ENCODE peak calls at places on chromosomes 11 and 22, in nine cellular contexts. K is A549; G is uterus; Q is pancreas; N is ovary; O is tibial artery; U is CD8-positive, alpha-beta T cell; A is neural progenitor cell; F is HL-60. Z is an unnamed sample.

GRCh38 chr11:75056806-75057205 is 39.9 kb downstream of the OR2AT4 start:
- DNase-seq in F (no peak), N (no peak), Q (no peak), G (no peak), A (no peak), O (no peak), U (no peak), K (no peak), Z (no peak)

GRCh38 chr11:363948-364761 is 5.1 kb upstream of the B4GALNT4 start:
- DNase-seq in U (peak; percentile 45), G (no peak), O (peak; percentile 65), K (peak; percentile 64), Q (peak; percentile 90), N (peak; percentile 30), F (no peak), A (no peak), Z (no peak)

GRCh38 chr22:49301398-49302149 is 526.1 kb downstream of the BRD1 start:
- DNase-seq in O (peak; percentile 61), A (no peak), G (no peak), U (no peak), N (no peak), F (no peak), K (no peak), Q (no peak), Z (no peak)

GRCh38 chr11:83681944-83682644 is 395.9 kb upstream of the CCDC90B start:
- DNase-seq in U (no peak), A (no peak), O (no peak), G (no peak), F (no peak), K (no peak), Q (no peak), N (no peak), Z (no peak)

GRCh38 chr22:42270178-42270511 is 308 bp downstream of the TCF20 start:
- DNase-seq in G (no peak), U (no peak), N (peak; percentile 42), Q (no peak), F (peak; percentile 25), O (no peak), K (peak; percentile 22), A (no peak), Z (no peak)

GRCh38 chr22:25120093-25120561 is 79.5 kb upstream of the CRYBB3 start:
- DNase-seq in Q (peak; percentile 79), A (peak; percentile 72), G (peak; percentile 32), K (peak; percentile 49), N (no peak), F (no peak), U (no peak), O (no peak), Z (no peak)

GRCh38 chr22:25626146-25626992 is 61.9 kb downstream of the GRK3 start:
- DNase-seq in Q (no peak), U (no peak), F (no peak), G (no peak), N (no peak), K (no peak), A (no peak), O (no peak), Z (no peak)

GRCh38 chr11:5103066-5103465 is 33.7 kb downstream of the OR52E1 start:
- DNase-seq in G (no peak), N (no peak), U (no peak), O (no peak), Q (no peak), F (no peak), A (no peak), K (no peak), Z (no peak)

GRCh38 chr11:124069429-124070401 is 28.6 kb upstream of the OR10G7 start:
- DNase-seq in G (no peak), U (no peak), Q (peak; percentile 58), K (peak; percentile 53), A (peak; percentile 86), F (peak; percentile 26), N (no peak), O (no peak), Z (no peak)

GRCh38 chr22:36874731-36875130 is 13.9 kb downstream of the NCF4 start:
- DNase-seq in Q (no peak), O (no peak), F (no peak), G (no peak), K (no peak), U (no peak), A (no peak), N (no peak), Z (no peak)

GRCh38 chr11:2521681-2522630 is 77.1 kb downstream of the KCNQ1 start:
- DNase-seq in A (peak; percentile 1), U (no peak), O (peak; percentile 64), N (no peak), G (peak; percentile 9), Q (peak; percentile 53), F (no peak), K (no peak), Z (peak; percentile 58)

DNA sequence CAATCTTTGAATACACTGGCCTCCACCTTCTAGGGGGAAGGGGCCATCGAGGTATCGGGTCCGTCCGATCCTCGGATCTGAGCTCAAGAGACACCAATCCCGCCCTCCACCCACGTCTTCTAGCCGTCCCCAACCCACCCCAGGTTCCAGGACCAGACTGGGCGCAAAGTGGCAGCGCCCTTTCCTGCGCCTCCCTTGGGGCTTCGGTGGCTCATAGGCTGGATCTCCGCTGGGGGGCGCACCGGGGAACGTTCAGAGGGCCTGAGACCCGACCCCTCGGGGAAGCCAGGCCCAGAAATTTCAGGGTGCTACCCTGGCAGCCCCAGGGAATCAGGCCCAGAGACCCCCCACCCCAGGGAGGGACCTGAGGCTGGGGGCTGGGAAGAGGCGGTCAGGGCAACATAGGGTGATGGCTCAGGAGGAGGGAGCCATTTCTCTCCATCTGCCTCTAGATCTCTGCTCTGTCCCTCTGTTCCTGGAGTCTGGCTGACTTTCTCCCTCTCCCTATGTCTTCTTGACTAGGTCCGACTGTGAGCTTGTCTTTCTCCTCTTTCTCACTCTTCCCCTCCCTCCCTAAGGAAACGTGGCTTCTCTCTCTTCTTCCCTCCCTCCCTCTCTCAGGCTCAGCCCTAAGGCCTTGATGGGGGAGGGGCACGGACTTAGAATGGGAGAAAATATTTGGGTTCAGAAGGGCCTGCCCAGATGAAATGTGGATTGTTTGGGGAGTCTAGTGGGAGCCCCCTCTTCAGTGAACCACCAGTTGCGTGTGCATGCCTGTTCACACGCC is 1.1 kb downstream of the CREB3L1 start:
- DNase-seq in N (peak; percentile 61), F (no peak), O (no peak), K (no peak), A (peak; percentile 78), U (no peak), Q (peak; percentile 90), G (peak; percentile 65), Z (no peak)
- H3K27ac ChIP-seq in N (no peak overlapping the region), F (no peak overlapping the region), O (peak overlapping the region; percentile 36), K (peak overlapping the region; percentile 79), A (no peak overlapping the region), U (no peak overlapping the region), Q (peak overlapping the region; percentile 85), G (peak overlapping the region; percentile 82), Z (peak overlapping the region; percentile 42)

DNA sequence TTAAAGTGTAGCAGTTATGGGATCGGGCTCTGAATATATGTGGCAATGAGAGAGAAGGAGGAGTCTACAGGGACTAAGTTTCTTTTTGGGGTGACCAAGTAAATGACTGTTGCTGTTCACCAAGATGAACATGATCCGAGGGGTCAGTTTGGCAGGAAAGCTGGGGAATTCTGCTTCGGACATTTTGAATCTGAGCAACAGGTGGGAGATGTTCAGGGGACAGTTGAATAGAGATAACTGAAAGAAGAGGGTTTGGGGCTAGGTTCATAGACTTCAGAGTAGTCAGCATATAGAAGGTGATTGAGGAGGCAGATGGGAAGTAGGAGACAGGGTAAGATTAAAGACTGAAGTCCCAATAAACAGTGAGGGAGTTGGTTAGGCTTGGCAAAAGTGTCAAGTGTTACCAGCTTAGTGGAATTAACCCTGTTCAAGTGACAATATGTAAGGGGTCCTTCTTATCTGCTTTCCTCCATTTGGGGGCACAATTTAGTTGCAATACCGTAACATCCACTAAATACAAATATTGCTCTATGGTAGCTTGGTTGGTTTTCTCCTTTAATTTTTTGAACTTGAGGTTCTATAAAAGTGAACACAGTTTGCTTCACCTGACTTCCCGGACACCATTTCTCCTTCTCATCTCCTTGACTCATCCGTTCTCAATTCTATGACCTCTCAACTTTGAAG is 2.9 kb upstream of the ENTHD1 start:
- DNase-seq in O (no peak), F (no peak), G (no peak), A (no peak), N (no peak), U (no peak), K (no peak), Q (no peak), Z (no peak)
- TF ChIP-seq CTCF in O (no peak), F (no peak), G (no peak), A (no peak), N (no peak), U (peak; percentile 25), K (no peak), Q (no peak), Z (no peak)

DNA sequence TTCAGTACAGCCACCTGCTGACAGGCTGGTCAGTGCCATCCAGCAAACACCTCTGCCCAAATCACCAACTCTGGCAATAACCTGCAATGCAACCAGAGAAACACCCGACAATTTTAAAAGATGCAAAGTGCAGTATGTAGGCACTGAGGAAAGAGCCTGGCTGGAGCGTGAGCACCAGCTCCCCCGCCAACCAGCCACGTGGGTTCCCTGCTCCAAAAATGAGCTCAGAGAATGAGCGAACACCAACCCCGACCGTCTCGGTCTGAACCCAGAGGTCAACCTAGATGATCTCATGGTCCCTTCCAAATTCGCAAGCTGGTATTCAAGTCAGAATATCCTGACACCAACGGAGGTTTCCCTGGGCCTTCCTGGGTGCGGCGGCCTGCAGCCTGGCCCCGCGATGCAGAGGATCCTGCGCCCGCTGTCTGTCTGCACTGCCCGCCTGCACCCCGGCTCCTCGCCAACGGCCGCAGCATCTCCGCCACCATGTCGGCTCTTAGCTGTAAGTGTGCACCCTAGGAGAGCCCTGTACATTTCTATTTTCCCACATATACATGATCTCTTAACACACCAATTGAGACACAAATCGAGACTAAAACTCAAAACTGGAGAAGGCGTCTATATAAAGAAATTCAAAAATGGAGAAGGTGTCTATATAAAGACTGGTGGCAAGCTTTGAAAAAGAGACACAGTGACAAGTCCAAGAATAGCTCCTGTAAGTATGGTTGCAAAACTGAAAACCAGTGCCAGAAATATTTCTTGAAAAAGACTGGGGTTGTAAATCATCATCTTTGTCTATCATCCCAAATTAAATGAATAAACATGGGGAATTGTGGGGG is 22.8 kb downstream of the TMEM184B start:
- DNase-seq in K (no peak), N (no peak), O (peak; percentile 83), A (no peak), U (no peak), F (no peak), Q (no peak), G (no peak), Z (no peak)
- H3K4me3 ChIP-seq in K (no peak overlapping the region), N (no peak overlapping the region), O (peak overlapping the region; percentile 35), A (no peak overlapping the region), U (no peak overlapping the region), F (no peak overlapping the region), Q (no peak overlapping the region), G (no peak overlapping the region), Z (no peak overlapping the region)

DNA sequence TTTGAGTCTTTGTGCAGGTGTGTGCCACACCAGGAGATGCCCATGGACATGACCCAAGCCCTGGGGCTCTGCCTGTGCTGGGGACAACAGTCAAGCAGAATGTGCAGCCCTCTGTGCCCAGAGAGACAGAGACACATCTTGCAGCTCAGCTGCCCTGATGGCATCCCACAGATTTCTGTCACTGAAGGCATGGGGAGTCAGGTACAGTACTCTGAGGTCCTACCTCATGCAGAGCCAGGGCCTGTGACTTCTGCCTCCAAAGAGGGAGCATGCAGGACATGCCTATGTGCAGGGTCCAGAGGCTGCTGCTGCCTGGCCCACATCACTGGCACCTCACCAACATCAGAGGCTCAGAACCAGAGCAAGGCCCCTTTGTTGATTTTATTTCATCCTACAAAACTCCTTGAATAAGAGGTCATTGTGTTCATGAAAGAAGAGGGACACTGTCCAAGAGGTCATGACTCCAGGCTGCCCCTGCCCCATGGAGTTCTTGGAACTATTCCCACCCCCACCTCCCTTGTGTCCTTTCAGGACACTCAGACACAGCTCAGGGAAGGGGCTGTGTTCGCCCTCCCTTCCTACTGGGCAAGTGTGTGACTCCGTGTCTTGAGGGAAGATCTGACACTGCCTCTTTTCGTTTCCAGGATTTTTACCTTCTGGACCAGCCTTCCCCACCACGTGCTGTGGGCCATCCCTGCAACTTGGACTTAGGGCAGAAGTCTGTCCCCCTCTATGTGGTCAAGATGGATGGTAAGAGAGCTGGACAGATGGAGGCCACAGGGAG is 62.3 kb downstream of the BTG4 start:
- DNase-seq in K (no peak), N (no peak), F (no peak), G (no peak), U (no peak), Q (no peak), O (no peak), A (no peak), Z (no peak)
- H3K27ac ChIP-seq in K (no peak overlapping the region), N (no peak overlapping the region), F (no peak overlapping the region), G (no peak overlapping the region), U (no peak overlapping the region), Q (no peak overlapping the region), O (no peak overlapping the region), A (no peak overlapping the region), Z (no peak overlapping the region)